ENCODE peak calls at places on chromosomes 4 and X, in seven cellular contexts. U, Y, P, X, L, T and C are unnamed samples.

GRCh38 chr4:70714061-70714468 is 7.7 kb upstream of the RUFY3 start:
- DNase-seq in U (peak; percentile 11), Y (no peak), P (no peak), X (peak; percentile 61), L (no peak), T (no peak), C (no peak)

GRCh38 chr4:125316391-125316780 is 1.6 kb downstream of the FAT4 start:
- DNase-seq in U (no peak), Y (peak; percentile 12), P (peak; percentile 6), X (no peak), L (no peak), T (no peak), C (no peak)

GRCh38 chr4:77159798-77160197 is 2.8 kb downstream of the CCNG2 start:
- DNase-seq in U (no peak), Y (no peak), P (no peak), X (no peak), L (no peak), T (no peak), C (no peak)

GRCh38 chr4:74189331-74190043 is 31.6 kb downstream of the MTHFD2L start:
- DNase-seq in U (peak; percentile 76), Y (no peak), P (peak; percentile 32), X (peak; percentile 65), L (peak; percentile 53), T (peak; percentile 72), C (no peak)

GRCh38 chrX:119481218-119481875 is 13.1 kb downstream of the SLC25A5 start:
- DNase-seq in U (peak; percentile 30), Y (no peak), P (no peak), X (no peak), L (no peak), T (no peak), C (no peak)

GRCh38 chrX:18886344-18887161 is 97.4 kb downstream of the PHKA2 start:
- DNase-seq in U (peak; percentile 76), Y (peak; percentile 77), P (peak; percentile 15), X (peak; percentile 65), L (peak; percentile 76), T (peak; percentile 57), C (no peak)

GRCh38 chr4:48483006-48483776 is at the start of gene SLC10A4:
- DNase-seq in U (no peak), Y (no peak), P (peak; percentile 40), X (no peak), L (no peak), T (no peak), C (no peak)

GRCh38 chr4:141636077-141636770 is at the start of gene IL15:
- DNase-seq in U (peak; percentile 48), Y (peak; percentile 91), P (peak; percentile 30), X (peak; percentile 68), L (peak; percentile 68), T (peak; percentile 36), C (no peak)

GRCh38 chr4:73917081-73917501 is 47.9 kb downstream of the CXCL1 start:
- DNase-seq in U (peak; percentile 94), Y (no peak), P (no peak), X (peak; percentile 24), L (peak; percentile 64), T (no peak), C (no peak)

GRCh38 chr4:55087016-55087929 is 38.1 kb downstream of the KDR start:
- DNase-seq in U (no peak), Y (no peak), P (no peak), X (no peak), L (no peak), T (no peak), C (no peak)

GRCh38 chrX:41561045-41561444 is 113.9 kb downstream of the NYX start:
- DNase-seq in U (peak; percentile 83), Y (no peak), P (no peak), X (no peak), L (no peak), T (no peak), C (no peak)

GRCh38 chr4:143773998-143774898 is 73.8 kb upstream of the FREM3 start:
- DNase-seq in U (peak; percentile 65), Y (peak; percentile 55), P (peak; percentile 31), X (peak; percentile 70), L (peak; percentile 41), T (peak; percentile 58), C (peak; percentile 69)

GRCh38 chr4:120850048-120850599 is 72.4 kb downstream of the PRDM5 start:
- DNase-seq in U (peak; percentile 41), Y (no peak), P (no peak), X (no peak), L (no peak), T (no peak), C (no peak)

GRCh38 chr4:153679476-153679875 is 4.6 kb upstream of the TLR2 start:
- DNase-seq in U (no peak), Y (no peak), P (no peak), X (no peak), L (no peak), T (no peak), C (no peak)

GRCh38 chr4:152937535-152938236 is 1.6 kb downstream of the FHDC1 start:
- DNase-seq in U (peak; percentile 30), Y (peak; percentile 61), P (peak; percentile 31), X (peak; percentile 55), L (no peak), T (no peak), C (no peak)

GRCh38 chr4:183968931-183969330 is 63.8 kb downstream of the STOX2 start:
- DNase-seq in U (no peak), Y (no peak), P (no peak), X (no peak), L (no peak), T (no peak), C (no peak)

GRCh38 chr4:154292589-154292988 is 199.0 kb downstream of the DCHS2 start:
- DNase-seq in U (no peak), Y (no peak), P (no peak), X (no peak), L (no peak), T (no peak), C (no peak)

GRCh38 chr4:26069218-26069617 is 155.2 kb downstream of the SMIM20 start:
- DNase-seq in U (peak; percentile 36), Y (no peak), P (peak; percentile 24), X (no peak), L (no peak), T (no peak), C (peak; percentile 63)

GRCh38 chr4:181854142-181854541 is 389.1 kb upstream of the TENM3 start:
- DNase-seq in U (no peak), Y (no peak), P (no peak), X (no peak), L (no peak), T (no peak), C (no peak)

GRCh38 chr4:6128221-6128871 is 72.0 kb downstream of the JAKMIP1 start:
- DNase-seq in U (no peak), Y (no peak), P (peak; percentile 54), X (no peak), L (no peak), T (no peak), C (no peak)

GRCh38 chr4:90842960-90843359 is 715.8 kb downstream of the CCSER1 start:
- DNase-seq in U (no peak), Y (no peak), P (no peak), X (peak; percentile 1), L (no peak), T (no peak), C (no peak)

GRCh38 chrX:65598559-65599147 is 64.1 kb upstream of the LAS1L start:
- DNase-seq in U (no peak), Y (no peak), P (no peak), X (no peak), L (no peak), T (no peak), C (no peak)

GRCh38 chrX:66110112-66110511 is 53.9 kb upstream of the HEPH start:
- DNase-seq in U (peak; percentile 19), Y (peak; percentile 11), P (no peak), X (peak; percentile 27), L (no peak), T (peak; percentile 3), C (no peak)

GRCh38 chrX:11655282-11655985 is 10.3 kb downstream of the ARHGAP6 start:
- DNase-seq in U (peak; percentile 51), Y (no peak), P (no peak), X (no peak), L (no peak), T (no peak), C (no peak)

GRCh38 chr4:168805341-168805740 is 204.7 kb downstream of the CBR4 start:
- DNase-seq in U (no peak), Y (no peak), P (no peak), X (no peak), L (no peak), T (no peak), C (no peak)

GRCh38 chrX:53433651-53434639 is at the start of gene HSD17B10:
- DNase-seq in U (peak; percentile 85), Y (peak; percentile 93), P (peak; percentile 63), X (peak; percentile 84), L (peak; percentile 65), T (peak; percentile 48), C (peak; percentile 40)

GRCh38 chr4:8099981-8100464 is 58.6 kb downstream of the ABLIM2 start:
- DNase-seq in U (peak; percentile 71), Y (no peak), P (no peak), X (peak; percentile 48), L (no peak), T (no peak), C (no peak)

GRCh38 chr4:76708986-76709385 is 189.0 kb downstream of the SOWAHB start:
- DNase-seq in U (no peak), Y (no peak), P (no peak), X (no peak), L (no peak), T (no peak), C (no peak)

GRCh38 chr4:15793506-15794363 is 15.6 kb downstream of the CD38 start:
- DNase-seq in U (no peak), Y (no peak), P (no peak), X (no peak), L (no peak), T (no peak), C (no peak)

GRCh38 chr4:162782778-162783507 is 383.7 kb downstream of the NAF1 start:
- DNase-seq in U (peak; percentile 21), Y (no peak), P (no peak), X (no peak), L (no peak), T (no peak), C (no peak)

GRCh38 chrX:71536285-71536684 is 3.4 kb downstream of the OGT start:
- DNase-seq in U (no peak), Y (no peak), P (no peak), X (no peak), L (no peak), T (no peak), C (no peak)

GRCh38 chrX:135923353-135923752 is 29.8 kb downstream of the SAGE1 start:
- DNase-seq in U (no peak), Y (no peak), P (no peak), X (peak; percentile 1), L (no peak), T (peak; percentile 7), C (no peak)

GRCh38 chr4:38815879-38816782 is 11.5 kb upstream of the TLR1 start:
- DNase-seq in U (no peak), Y (no peak), P (no peak), X (no peak), L (no peak), T (no peak), C (no peak)

GRCh38 chrX:46325312-46325877 is 219.8 kb downstream of the ZNF674 start:
- DNase-seq in U (peak; percentile 68), Y (no peak), P (no peak), X (peak; percentile 80), L (peak; percentile 90), T (peak; percentile 86), C (no peak)

GRCh38 chr4:150244600-150244999 is 166.4 kb downstream of the DCLK2 start:
- DNase-seq in U (peak; percentile 54), Y (no peak), P (no peak), X (peak; percentile 58), L (no peak), T (no peak), C (no peak)